ENCODE peak calls at places on chromosomes 7 and 10, in seven cellular contexts. M is nephron progenitor cell, R is thyroid gland, Y is Calu3, N is GM06990, A is OCI-LY7, Z is body of pancreas. K is an unnamed sample.

GRCh38 chr10:28327494-28327886 is 24.6 kb upstream of the MPP7 start:
- DNase-seq in M (no peak), R (no peak), Y (no peak), N (no peak), A (no peak), Z (no peak), K (no peak)

GRCh38 chr10:21638681-21639080 is 104.6 kb downstream of the MLLT10 start:
- DNase-seq in M (no peak), R (peak), Y (no peak), N (no peak), A (no peak), Z (no peak), K (no peak)

GRCh38 chr7:28686418-28686800 is 271.7 kb downstream of the TRIL start:
- DNase-seq in M (peak), R (no peak), Y (peak), N (no peak), A (no peak), Z (peak), K (no peak)

GRCh38 chr10:137031-137430 is 1.8 kb downstream of the ZMYND11 start:
- DNase-seq in M (peak), R (no peak), Y (peak), N (peak), A (peak), Z (no peak), K (peak)

GRCh38 chr7:47038621-47039020 is 543.3 kb downstream of the TNS3 start:
- DNase-seq in M (no peak), R (no peak), Y (no peak), N (no peak), A (peak), Z (no peak), K (no peak)

GRCh38 chr7:103425177-103425576 is 20.8 kb downstream of the SLC26A5 start:
- DNase-seq in M (no peak), R (no peak), Y (no peak), N (no peak), A (no peak), Z (no peak), K (no peak)

GRCh38 chr7:10708447-10708846 is 265.2 kb upstream of the PHF14 start:
- DNase-seq in M (no peak), R (no peak), Y (peak), N (no peak), A (peak), Z (peak), K (no peak)

GRCh38 chr7:113394856-113395255 is 276.5 kb upstream of the SMIM30 start:
- DNase-seq in M (no peak), R (no peak), Y (no peak), N (no peak), A (no peak), Z (no peak), K (no peak)

GRCh38 chr10:44935961-44936285 is 23.7 kb upstream of the RASSF4 start:
- DNase-seq in M (no peak), R (no peak), Y (no peak), N (no peak), A (no peak), Z (no peak), K (no peak)

GRCh38 chr7:27116521-27116946 is 14.0 kb downstream of the HOXA4 start:
- DNase-seq in M (no peak), R (no peak), Y (no peak), N (no peak), A (no peak), Z (no peak), K (no peak)

GRCh38 chr7:137476937-137477336 is 133.4 kb upstream of the PTN start:
- DNase-seq in M (no peak), R (no peak), Y (no peak), N (no peak), A (no peak), Z (no peak), K (no peak)

DNA sequence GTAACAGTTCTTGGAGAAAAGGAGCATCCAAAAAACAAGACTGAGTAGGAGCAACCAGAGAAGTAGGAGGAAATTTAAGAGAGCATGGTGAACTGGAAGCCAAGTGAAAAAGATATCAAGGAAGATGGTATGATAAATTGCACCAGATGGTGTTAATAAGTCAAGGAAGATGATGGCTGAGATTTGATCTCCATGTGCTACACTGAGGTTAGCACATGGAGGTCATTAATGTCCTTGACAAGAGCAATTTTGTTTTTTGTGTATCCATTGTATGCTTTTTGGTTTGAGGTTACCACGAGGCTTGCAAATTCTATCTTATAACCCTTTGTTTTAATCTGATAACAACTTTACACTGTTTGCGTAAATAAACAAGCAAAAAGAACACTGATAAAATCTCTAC is 11.3 kb upstream of the PTTG1IP2 start:
- DNase-seq in M (no peak), R (no peak), Y (no peak), N (no peak), A (no peak), Z (no peak), K (no peak)
- TF ChIP-seq CTCF in M (no peak), R (no peak), Y (no peak), N (no peak), A (no peak), Z (no peak), K (no peak)

GRCh38 chr7:122886357-122887081 is at the start of gene CADPS2:
- DNase-seq in M (peak), R (peak), Y (peak), N (peak), A (no peak), Z (peak), K (peak)
- TF ChIP-seq CTCF in M (no peak), R (peak), Y (no peak), N (no peak), A (no peak), Z (peak), K (no peak)

GRCh38 chr10:24505759-24506158 is 217.9 kb downstream of the ARHGAP21 start:
- DNase-seq in M (no peak), R (peak), Y (no peak), N (no peak), A (no peak), Z (peak), K (no peak)

GRCh38 chr10:24501312-24501711 is 222.4 kb downstream of the ARHGAP21 start:
- DNase-seq in M (no peak), R (no peak), Y (no peak), N (no peak), A (no peak), Z (no peak), K (no peak)

GRCh38 chr10:24503627-24504320 is 219.9 kb downstream of the ARHGAP21 start:
- DNase-seq in M (peak), R (peak), Y (peak), N (no peak), A (peak), Z (peak), K (peak)
- TF ChIP-seq CTCF in M (peak), R (peak), Y (peak), N (peak), A (peak), Z (peak), K (peak)

GRCh38 chr10:31299119-31299518 is 19.9 kb upstream of the ZEB1 start:
- DNase-seq in M (no peak), R (no peak), Y (no peak), N (no peak), A (no peak), Z (no peak), K (no peak)

GRCh38 chr10:31303212-31303611 is 15.8 kb upstream of the ZEB1 start:
- DNase-seq in M (no peak), R (no peak), Y (no peak), N (no peak), A (no peak), Z (no peak), K (no peak)

GRCh38 chr10:31304261-31304970 is 14.6 kb upstream of the ZEB1 start:
- DNase-seq in M (no peak), R (no peak), Y (no peak), N (no peak), A (no peak), Z (no peak), K (no peak)
- TF ChIP-seq CTCF in M (no peak), R (no peak), Y (no peak), N (no peak), A (no peak), Z (no peak), K (no peak)

DNA sequence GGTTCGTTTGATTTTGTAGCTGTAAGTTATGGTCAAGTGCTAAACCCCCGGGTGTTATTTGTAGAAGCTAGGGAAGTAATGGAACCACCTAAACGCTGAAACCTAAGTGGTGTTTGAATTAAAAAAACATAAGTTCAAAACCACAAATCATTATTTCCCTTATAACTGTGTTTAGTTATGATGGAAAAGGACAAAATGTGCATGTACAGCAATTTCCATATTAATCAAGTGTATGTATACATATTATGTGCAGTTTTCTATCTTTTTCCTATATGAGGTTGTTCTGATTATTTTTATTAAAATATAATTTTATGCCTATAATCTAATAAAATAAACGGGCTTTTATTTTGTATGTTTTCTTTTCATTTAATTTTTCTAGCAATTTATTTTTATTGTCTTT is 45.9 kb downstream of the IL6 start:
- DNase-seq in M (no peak), R (no peak), Y (no peak), N (no peak), A (no peak), Z (no peak), K (no peak)
- TF ChIP-seq CTCF in M (no peak), R (no peak), Y (no peak), N (no peak), A (no peak), Z (no peak), K (no peak)

GRCh38 chr10:108003576-108003975 is 839.1 kb upstream of the SORCS1 start:
- DNase-seq in M (no peak), R (no peak), Y (no peak), N (no peak), A (no peak), Z (no peak), K (no peak)
- TF ChIP-seq CTCF in M (no peak), R (no peak), Y (no peak), N (no peak), A (no peak), Z (no peak), K (no peak)

GRCh38 chr10:15067154-15067553 is 21.4 kb downstream of the ACBD7 start:
- DNase-seq in M (no peak), R (no peak), Y (no peak), N (no peak), A (no peak), Z (no peak), K (no peak)

GRCh38 chr10:15072358-15072757 is 16.2 kb downstream of the ACBD7 start:
- DNase-seq in M (no peak), R (no peak), Y (no peak), N (no peak), A (no peak), Z (no peak), K (no peak)

GRCh38 chr10:15068802-15069201 is 19.8 kb downstream of the ACBD7 start:
- DNase-seq in M (no peak), R (no peak), Y (no peak), N (no peak), A (no peak), Z (no peak), K (no peak)

GRCh38 chr10:15069230-15069629 is 19.3 kb downstream of the ACBD7 start:
- DNase-seq in M (no peak), R (no peak), Y (peak), N (no peak), A (no peak), Z (no peak), K (no peak)
- TF ChIP-seq CTCF in M (no peak), R (no peak), Y (no peak), N (no peak), A (no peak), Z (no peak), K (no peak)

K was measured in GM13977.